ENCODE peak calls at places on chromosomes 3 and 15, in ten cellular contexts. D is breast epithelium, R is neuronal stem cell, K is adrenal gland, B is heart left ventricle, F is left ventricle myocardium inferior, Z is gastrocnemius medialis, C is endodermal cell, W is left lung, N is tibial artery. O is an unnamed sample.

GRCh38 chr3:184685646-184686045 is 26.2 kb downstream of the MAGEF1 start:
- DNase-seq in D (no peak), R (peak; percentile 54), K (no peak), B (no peak), F (no peak), Z (no peak), C (peak; percentile 82), W (no peak), N (peak; percentile 13), O (peak; percentile 68)

GRCh38 chr3:194785315-194785714 is 99.6 kb downstream of the FAM43A start:
- DNase-seq in D (no peak), R (no peak), K (no peak), B (no peak), F (no peak), Z (no peak), C (no peak), W (no peak), N (no peak), O (no peak)

GRCh38 chr3:158313344-158313927 is 203.5 kb downstream of the RSRC1 start:
- DNase-seq in D (no peak), R (no peak), K (no peak), B (no peak), F (no peak), Z (no peak), C (no peak), W (no peak), N (no peak), O (peak; percentile 16)

GRCh38 chr3:188243124-188243795 is 89.3 kb downstream of the LPP start:
- DNase-seq in D (no peak), R (no peak), K (no peak), B (no peak), F (no peak), Z (no peak), C (no peak), W (no peak), N (no peak), O (no peak)

GRCh38 chr15:33278816-33279612 is 31.8 kb upstream of the RYR3 start:
- DNase-seq in D (no peak), R (no peak), K (peak; percentile 48), B (no peak), F (no peak), Z (no peak), C (peak; percentile 86), W (peak; percentile 38), N (peak; percentile 72), O (no peak)

GRCh38 chr15:93378547-93378946 is 289.5 kb upstream of the RGMA start:
- DNase-seq in D (no peak), R (no peak), K (no peak), B (no peak), F (no peak), Z (no peak), C (no peak), W (no peak), N (no peak), O (no peak)

GRCh38 chr3:112007641-112008040 is 8.9 kb downstream of the TAGLN3 start:
- DNase-seq in D (no peak), R (no peak), K (peak; percentile 32), B (no peak), F (no peak), Z (no peak), C (no peak), W (no peak), N (no peak), O (no peak)

GRCh38 chr15:100536733-100537132 is 8.0 kb upstream of the CERS3 start:
- DNase-seq in D (no peak), R (no peak), K (no peak), B (no peak), F (no peak), Z (no peak), C (no peak), W (no peak), N (no peak), O (no peak)

GRCh38 chr3:87082806-87083440 is 92.0 kb upstream of the VGLL3 start:
- DNase-seq in D (no peak), R (peak; percentile 43), K (peak; percentile 2), B (no peak), F (no peak), Z (no peak), C (peak; percentile 61), W (no peak), N (no peak), O (peak; percentile 66)

GRCh38 chr3:150357923-150358322 is 50.2 kb upstream of the TSC22D2 start:
- DNase-seq in D (no peak), R (no peak), K (no peak), B (no peak), F (no peak), Z (no peak), C (no peak), W (no peak), N (no peak), O (no peak)

GRCh38 chr3:127851899-127852298 is 29.6 kb upstream of the MGLL start:
- DNase-seq in D (no peak), R (no peak), K (no peak), B (no peak), F (no peak), Z (no peak), C (peak; percentile 78), W (no peak), N (no peak), O (no peak)

GRCh38 chr3:144866504-144866903 is 894.9 kb downstream of the DIPK2A start:
- DNase-seq in D (no peak), R (no peak), K (no peak), B (no peak), F (no peak), Z (no peak), C (no peak), W (no peak), N (no peak), O (no peak)

GRCh38 chr3:12479919-12480425 is 4.3 kb upstream of the TSEN2 start:
- DNase-seq in D (no peak), R (peak; percentile 51), K (no peak), B (no peak), F (peak; percentile 28), Z (no peak), C (peak; percentile 81), W (no peak), N (no peak), O (peak; percentile 50)

GRCh38 chr3:181695661-181696491 is 15.8 kb upstream of the SOX2 start:
- DNase-seq in D (no peak), R (no peak), K (no peak), B (no peak), F (no peak), Z (no peak), C (peak; percentile 70), W (no peak), N (no peak), O (no peak)

GRCh38 chr15:73318463-73319351 is 50.1 kb downstream of the HCN4 start:
- DNase-seq in D (no peak), R (peak; percentile 43), K (no peak), B (no peak), F (no peak), Z (no peak), C (peak; percentile 74), W (no peak), N (peak; percentile 52), O (peak; percentile 28)

GRCh38 chr15:67836134-67836455 is 3.8 kb downstream of the RNU6-1 start:
- DNase-seq in D (no peak), R (no peak), K (no peak), B (no peak), F (no peak), Z (no peak), C (no peak), W (no peak), N (no peak), O (no peak)

DNA sequence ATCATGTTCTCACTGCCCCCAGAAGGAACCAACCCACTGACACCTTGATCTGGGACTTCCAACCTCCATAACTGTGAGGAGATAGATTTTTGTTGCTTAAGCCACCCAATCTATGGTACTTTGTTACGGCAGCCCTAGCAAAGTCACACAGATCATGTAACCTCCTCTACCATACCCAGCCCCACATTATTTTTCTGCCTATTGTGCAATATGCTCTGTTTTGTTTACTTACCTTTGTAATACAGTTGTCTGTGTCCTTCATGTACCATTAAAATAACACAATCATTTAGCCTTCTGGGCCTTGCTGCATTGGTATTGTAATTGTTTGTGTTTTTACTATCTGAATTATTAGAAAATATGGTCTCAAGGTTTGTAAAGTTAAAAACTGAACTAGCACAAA is 16.1 kb downstream of the NDN start:
- DNase-seq in D (no peak), R (no peak), K (no peak), B (no peak), F (no peak), Z (no peak), C (no peak), W (no peak), N (no peak), O (no peak)
- H3K9me3 ChIP-seq in D (no peaks in the 10 kb centered on the region), R (no peaks in the 10 kb centered on the region), K (no peaks in the 10 kb centered on the region), B (no peaks in the 10 kb centered on the region), F (no peaks in the 10 kb centered on the region), Z (no peaks in the 10 kb centered on the region), C (peaks cover 26% of the 10 kb centered on the region), W (no peaks in the 10 kb centered on the region), N (no peaks in the 10 kb centered on the region), O (no peaks in the 10 kb centered on the region)

DNA sequence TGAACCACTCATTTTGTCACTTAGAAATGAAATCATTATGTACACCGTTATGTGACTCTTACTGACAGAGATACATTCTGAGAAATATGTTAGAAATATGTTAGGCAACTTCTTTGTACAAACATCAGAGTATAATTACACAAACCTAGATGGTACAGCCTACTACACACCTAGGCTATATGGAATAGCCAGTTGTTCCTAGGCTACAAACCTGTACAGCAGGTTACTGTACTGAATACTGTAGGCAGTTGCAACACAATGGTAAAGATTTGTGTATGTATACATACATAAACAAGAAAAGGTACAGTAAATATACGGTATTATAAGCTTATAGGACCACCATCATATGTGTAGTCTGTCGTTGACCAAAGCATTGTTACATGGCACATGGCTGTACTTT is 3.7 kb downstream of the SACM1L start:
- DNase-seq in D (no peak), R (no peak), K (no peak), B (no peak), F (no peak), Z (no peak), C (no peak), W (no peak), N (no peak), O (no peak)
- H3K4me1 ChIP-seq in D (peaks cover 4% of the 10 kb centered on the region), R (peaks cover 3% of the 10 kb centered on the region), K (peaks cover 32% of the 10 kb centered on the region), B (peaks cover 53% of the 10 kb centered on the region), F (peaks cover 73% of the 10 kb centered on the region), Z (peaks cover 63% of the 10 kb centered on the region), C (peaks cover 17% of the 10 kb centered on the region), W (peaks cover 7% of the 10 kb centered on the region), N (no peaks in the 10 kb centered on the region), O (peaks cover 11% of the 10 kb centered on the region)

GRCh38 chr3:123884258-123884831 is at the start of gene MYLK:
- DNase-seq in D (peak; percentile 86), R (peak; percentile 92), K (peak; percentile 91), B (peak; percentile 70), F (peak; percentile 73), Z (peak; percentile 59), C (peak; percentile 98), W (peak; percentile 79), N (peak; percentile 91), O (peak; percentile 97)
- H3K4me3 ChIP-seq in D (peak within 1 kb of the TSS; percentile 33), R (peak within 1 kb of the TSS; percentile 51), K (peak within 1 kb of the TSS; percentile 11), B (peak within 1 kb of the TSS; percentile 55), F (peak within 1 kb of the TSS; percentile 66), Z (peak within 1 kb of the TSS; percentile 58), C (peak within 1 kb of the TSS; percentile 80), W (peak within 1 kb of the TSS; percentile 38), N (peak within 1 kb of the TSS; percentile 73), O (peak within 1 kb of the TSS; percentile 53)

DNA sequence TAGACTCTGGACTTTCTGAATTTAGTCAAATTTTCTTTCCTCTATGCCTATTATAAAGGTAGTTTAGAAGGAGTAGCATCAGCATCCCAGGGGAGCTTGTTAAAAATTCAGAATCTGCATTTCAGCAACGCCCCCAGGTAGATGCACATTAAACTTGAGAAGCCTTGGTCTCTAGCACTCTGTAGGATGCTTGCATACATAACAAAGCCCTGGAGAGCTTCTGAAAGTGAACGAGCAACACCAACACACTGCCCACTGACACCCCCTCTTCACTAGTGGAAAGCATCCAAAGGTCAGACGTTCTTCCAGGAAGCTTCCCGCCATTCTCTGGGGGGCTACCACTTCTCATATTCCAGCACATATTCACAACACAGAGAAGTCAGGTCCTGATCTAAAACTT is 6.5 kb downstream of the PRICKLE2 start:
- DNase-seq in D (no peak), R (no peak), K (no peak), B (no peak), F (no peak), Z (no peak), C (no peak), W (no peak), N (no peak), O (no peak)
- H3K9me3 ChIP-seq in D (no peaks in the 10 kb centered on the region), R (no peaks in the 10 kb centered on the region), K (no peaks in the 10 kb centered on the region), B (no peaks in the 10 kb centered on the region), F (no peaks in the 10 kb centered on the region), Z (no peaks in the 10 kb centered on the region), C (no peaks in the 10 kb centered on the region), W (no peaks in the 10 kb centered on the region), N (no peaks in the 10 kb centered on the region), O (no peaks in the 10 kb centered on the region)